ENCODE peak calls at places on chromosomes 4 and X, in nine cellular contexts. J is CD4-positive, CD25-positive, alpha-beta regulatory T cell; C is NCI-H460; X is fibroblast of the conjunctiva; M is H4; Z is posterior cingulate gyrus; K is pons; Y is NCI-H2029; P is T-helper 2 cell. I is an unnamed sample.

GRCh38 chrX:47941423-47941822 is 62.4 kb downstream of the ZNF182 start:
- DNase-seq in J (no peak), C (no peak), X (no peak), M (no peak), Z (no peak), K (no peak), Y (no peak), P (no peak), I (no peak)

GRCh38 chr4:10006604-10007435 is 14.5 kb downstream of the SLC2A9 start:
- DNase-seq in J (no peak), C (peak; percentile 26), X (no peak), M (peak; percentile 79), Z (no peak), K (no peak), Y (peak; percentile 59), P (no peak), I (no peak)

GRCh38 chrX:118459494-118459893 is 36.1 kb upstream of the DOCK11 start:
- DNase-seq in J (peak; percentile 50), C (peak; percentile 50), X (peak; percentile 34), M (peak; percentile 17), Z (no peak), K (peak; percentile 43), Y (no peak), P (peak; percentile 53), I (peak; percentile 17)

GRCh38 chr4:6441202-6441582 is 31.2 kb downstream of the PPP2R2C start:
- DNase-seq in J (no peak), C (no peak), X (no peak), M (no peak), Z (no peak), K (no peak), Y (no peak), P (no peak), I (no peak)

GRCh38 chrX:19954707-19955106 is 36.2 kb downstream of the BCLAF3 start:
- DNase-seq in J (no peak), C (no peak), X (peak; percentile 10), M (no peak), Z (no peak), K (no peak), Y (no peak), P (no peak), I (no peak)

GRCh38 chrX:68929332-68930150 is 100.7 kb downstream of the EFNB1 start:
- DNase-seq in J (no peak), C (no peak), X (peak; percentile 44), M (peak; percentile 84), Z (no peak), K (no peak), Y (no peak), P (no peak), I (no peak)

GRCh38 chr4:7823416-7823824 is 116.2 kb downstream of the AFAP1 start:
- DNase-seq in J (no peak), C (no peak), X (no peak), M (no peak), Z (no peak), K (peak; percentile 24), Y (no peak), P (no peak), I (no peak)

GRCh38 chr4:62077406-62077805 is 877.3 kb downstream of the ADGRL3 start:
- DNase-seq in J (no peak), C (no peak), X (no peak), M (no peak), Z (no peak), K (no peak), Y (no peak), P (no peak), I (no peak)

GRCh38 chr4:186557486-186557885 is 2.1 kb upstream of the MTNR1A start:
- DNase-seq in J (no peak), C (no peak), X (peak; percentile 10), M (peak; percentile 38), Z (no peak), K (no peak), Y (no peak), P (no peak), I (no peak)

GRCh38 chr4:94577136-94577535 is 125.4 kb downstream of the PDLIM5 start:
- DNase-seq in J (no peak), C (no peak), X (peak; percentile 39), M (peak; percentile 5), Z (peak; percentile 46), K (peak; percentile 80), Y (peak; percentile 87), P (no peak), I (peak; percentile 66)

GRCh38 chr4:169630069-169630468 is 9.7 kb downstream of the CLCN3 start:
- DNase-seq in J (no peak), C (no peak), X (no peak), M (no peak), Z (no peak), K (no peak), Y (no peak), P (peak; percentile 8), I (no peak)

GRCh38 chrX:153469811-153470410 is 465 bp downstream of the HAUS7 start:
- DNase-seq in J (peak; percentile 75), C (no peak), X (no peak), M (no peak), Z (no peak), K (no peak), Y (no peak), P (peak; percentile 40), I (peak; percentile 28)

GRCh38 chrX:56564182-56564885 is 907 bp downstream of the UBQLN2 start:
- DNase-seq in J (peak; percentile 45), C (no peak), X (peak; percentile 0), M (peak; percentile 5), Z (no peak), K (peak; percentile 39), Y (no peak), P (peak; percentile 58), I (peak; percentile 32)

GRCh38 chr4:122541996-122542395 is 78.9 kb downstream of the IL21 start:
- DNase-seq in J (peak; percentile 1), C (no peak), X (no peak), M (no peak), Z (no peak), K (no peak), Y (no peak), P (no peak), I (no peak)

GRCh38 chr4:118774989-118775388 is 60.9 kb downstream of the SEC24D start:
- DNase-seq in J (no peak), C (no peak), X (no peak), M (peak; percentile 37), Z (no peak), K (no peak), Y (no peak), P (no peak), I (no peak)

GRCh38 chr4:181301735-181302380 is 941.3 kb upstream of the TENM3 start:
- DNase-seq in J (peak; percentile 6), C (peak; percentile 23), X (no peak), M (peak; percentile 65), Z (no peak), K (peak; percentile 3), Y (peak; percentile 35), P (peak; percentile 24), I (peak; percentile 57)

GRCh38 chrX:116198810-116199209 is 28.3 kb downstream of the AGTR2 start:
- DNase-seq in J (no peak), C (no peak), X (no peak), M (no peak), Z (no peak), K (no peak), Y (no peak), P (no peak), I (no peak)

GRCh38 chr4:72312032-72312650 is 256.9 kb downstream of the ADAMTS3 start:
- DNase-seq in J (no peak), C (no peak), X (peak; percentile 91), M (peak; percentile 94), Z (peak; percentile 31), K (peak; percentile 76), Y (no peak), P (no peak), I (no peak)

GRCh38 chr4:178142724-178143123 is 700.5 kb upstream of the AGA start:
- DNase-seq in J (no peak), C (no peak), X (no peak), M (no peak), Z (no peak), K (no peak), Y (no peak), P (no peak), I (no peak)

GRCh38 chr4:6097581-6097980 is 79.3 kb upstream of the C4orf50 start:
- DNase-seq in J (no peak), C (no peak), X (no peak), M (no peak), Z (no peak), K (no peak), Y (no peak), P (no peak), I (no peak)

GRCh38 chr4:55125087-55125721 is at the start of gene KDR:
- DNase-seq in J (no peak), C (no peak), X (no peak), M (no peak), Z (peak; percentile 27), K (no peak), Y (no peak), P (no peak), I (peak; percentile 7)

GRCh38 chrX:155148724-155149537 is 67.3 kb upstream of the VBP1 start:
- DNase-seq in J (peak; percentile 47), C (peak; percentile 25), X (peak; percentile 4), M (no peak), Z (no peak), K (peak; percentile 1), Y (no peak), P (peak; percentile 36), I (no peak)

GRCh38 chr4:7549866-7550265 is 115.1 kb upstream of the PSAPL1 start:
- DNase-seq in J (no peak), C (no peak), X (no peak), M (no peak), Z (no peak), K (no peak), Y (no peak), P (no peak), I (no peak)